ENCODE peak calls at places on chromosomes 13 and 19, in six cellular contexts. A is transverse colon, D is IMR-90, C is cardiac muscle cell, W is AG10803, L is lower leg skin. R is an unnamed sample.

GRCh38 chr13:113732176-113732960 is 26.7 kb upstream of the TMEM255B start:
- DNase-seq in L (no peak), D (no peak), W (no peak), A (no peak), C (no peak), R (no peak)

GRCh38 chr13:107395927-107396757 is 819.2 kb downstream of the LIG4 start:
- DNase-seq in L (no peak), C (no peak), D (no peak), W (no peak), A (no peak), R (no peak)

GRCh38 chr13:48730971-48731658 is 77.4 kb downstream of the CYSLTR2 start:
- DNase-seq in W (peak), C (peak), A (no peak), L (no peak), D (peak), R (no peak)

GRCh38 chr13:95833713-95834112 is 156.8 kb downstream of the DNAJC3 start:
- DNase-seq in W (peak), A (no peak), L (no peak), D (peak), C (peak), R (no peak)

GRCh38 chr13:31749929-31750328 is 10.6 kb downstream of the RXFP2 start:
- DNase-seq in W (peak), L (peak), C (peak), A (no peak), D (peak), R (no peak)

GRCh38 chr19:4474504-4475136 is 2.5 kb downstream of the HDGFL2 start:
- DNase-seq in C (peak), W (peak), D (peak), L (no peak), A (no peak), R (no peak)

GRCh38 chr13:112839347-112840105 is 129.5 kb upstream of the MCF2L start:
- DNase-seq in D (peak), C (peak), L (no peak), A (no peak), W (peak), R (no peak)

GRCh38 chr13:32894589-32895001 is 121.6 kb upstream of the KL start:
- DNase-seq in C (peak), D (peak), W (peak), A (no peak), L (no peak), R (no peak)

GRCh38 chr19:10687518-10688288 is 13.5 kb upstream of the QTRT1 start:
- DNase-seq in D (no peak), W (no peak), C (no peak), A (no peak), L (no peak), R (no peak)

GRCh38 chr19:41860419-41861097 is 503 bp downstream of the RPS19 start:
- DNase-seq in D (no peak), W (peak), L (peak), A (no peak), C (peak), R (no peak)

GRCh38 chr19:33301900-33302174 is 497 bp downstream of the CEBPA start:
- DNase-seq in C (no peak), W (no peak), L (no peak), D (no peak), A (no peak), R (no peak)

GRCh38 chr19:3333662-3334061 is 32.7 kb upstream of the NFIC start:
- DNase-seq in D (no peak), A (no peak), L (no peak), W (no peak), C (no peak), R (no peak)

GRCh38 chr19:30064776-30065494 is 122.9 kb downstream of the URI1 start:
- DNase-seq in A (peak), C (no peak), L (no peak), D (no peak), W (no peak), R (no peak)

GRCh38 chr19:58544591-58545285 is 874 bp downstream of the TRIM28 start:
- DNase-seq in C (peak), A (no peak), L (no peak), D (peak), W (peak), R (no peak)

GRCh38 chr13:36789061-36789460 is 30.0 kb upstream of the RFXAP start:
- DNase-seq in W (no peak), L (no peak), A (no peak), C (no peak), D (peak), R (no peak)

GRCh38 chr19:39196320-39196719 is 444 bp upstream of the NCCRP1 start:
- DNase-seq in C (no peak), A (no peak), D (no peak), L (no peak), W (no peak), R (no peak)

GRCh38 chr13:22926176-22927007 is 254.4 kb upstream of the SGCG start:
- DNase-seq in L (peak), A (peak), C (peak), W (peak), D (no peak), R (no peak)

GRCh38 chr13:34300559-34300958 is 482.6 kb downstream of the RFC3 start:
- DNase-seq in C (no peak), W (no peak), A (no peak), D (no peak), L (no peak), R (no peak)

GRCh38 chr13:110907951-110908898 is 6.6 kb downstream of the ANKRD10 start:
- DNase-seq in A (peak), W (peak), L (no peak), D (peak), C (peak), R (no peak)

GRCh38 chr13:98975822-98976261 is 2.0 kb downstream of the DOCK9 start:
- DNase-seq in C (peak), D (no peak), W (peak), L (no peak), A (no peak), R (no peak)

GRCh38 chr19:47228168-47228936 is 2.6 kb downstream of the BBC3 start:
- DNase-seq in C (no peak), W (peak), L (peak), A (peak), D (peak), R (peak)

GRCh38 chr19:31145021-31145420 is 204.2 kb downstream of the TSHZ3 start:
- DNase-seq in C (no peak), D (no peak), A (no peak), W (no peak), L (no peak), R (no peak)

GRCh38 chr13:99977912-99978780 is 3.4 kb upstream of the ZIC2 start:
- DNase-seq in L (no peak), C (no peak), D (no peak), A (no peak), W (no peak), R (no peak)

GRCh38 chr19:6720369-6721112 is at the start of gene C3:
- DNase-seq in A (no peak), D (peak), C (peak), W (peak), L (peak), R (no peak)

GRCh38 chr13:25752957-25753540 is 298.8 kb downstream of the SHISA2 start:
- DNase-seq in C (peak), D (peak), L (peak), W (peak), A (peak), R (no peak)

GRCh38 chr13:45601680-45602079 is 13.9 kb downstream of the ERICH6B start:
- DNase-seq in C (no peak), D (no peak), A (no peak), W (no peak), L (no peak), R (no peak)

GRCh38 chr13:39779337-39780270 is 124.1 kb downstream of the COG6 start:
- DNase-seq in C (peak), W (peak), L (no peak), A (no peak), D (peak), R (peak)

GRCh38 chr19:6090634-6091033 is 19.7 kb downstream of the RFX2 start:
- DNase-seq in A (no peak), W (no peak), D (no peak), C (no peak), L (no peak), R (no peak)

GRCh38 chr19:47155141-47155540 is 24.5 kb downstream of the SAE1 start:
- DNase-seq in W (peak), C (peak), D (no peak), L (no peak), A (peak), R (no peak)

GRCh38 chr13:112172641-112173171 is 105.8 kb downstream of the SOX1 start:
- DNase-seq in C (no peak), A (no peak), D (no peak), L (no peak), W (no peak), R (no peak)

GRCh38 chr19:2461751-2462634 is 5.2 kb upstream of the LMNB2 start:
- DNase-seq in C (peak), D (peak), W (peak), A (peak), L (no peak), R (peak)

GRCh38 chr13:36282818-36283432 is 14.7 kb downstream of the CCDC169 start:
- DNase-seq in D (peak), L (no peak), A (no peak), C (peak), W (peak), R (no peak)

GRCh38 chr13:40186636-40187323 is 479.7 kb downstream of the FOXO1 start:
- DNase-seq in W (no peak), D (no peak), C (no peak), A (no peak), L (no peak), R (no peak)

GRCh38 chr13:25051065-25051464 is 44.9 kb upstream of the PABPC3 start:
- DNase-seq in L (no peak), A (no peak), C (no peak), D (no peak), W (no peak), R (no peak)

GRCh38 chr13:28658539-28658795 is 463 bp upstream of the POMP start:
- DNase-seq in L (no peak), C (peak), W (peak), D (no peak), A (no peak), R (no peak)

DNA sequence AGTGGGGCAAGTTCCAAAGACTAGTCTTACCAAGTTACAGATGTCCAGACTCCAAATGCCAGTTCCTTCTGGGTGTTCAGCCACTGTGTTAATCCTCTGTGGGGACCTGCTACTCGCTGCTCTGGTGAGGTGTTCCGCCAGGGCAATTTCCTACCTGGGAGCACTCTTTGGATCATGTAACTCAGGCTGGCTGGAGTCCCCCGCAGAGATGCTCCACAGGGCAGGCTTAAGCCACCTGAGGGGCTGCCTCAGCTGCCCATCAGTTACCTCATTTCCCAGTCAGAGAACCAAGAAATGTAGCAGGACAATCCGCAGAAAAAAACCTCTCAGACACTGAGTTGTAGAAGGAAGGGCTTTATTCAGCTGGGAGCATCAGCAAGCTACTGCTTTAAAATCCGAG is 133.8 kb downstream of the ZNF737 start:
- DNase-seq in C (no peak), L (no peak), D (no peak), A (no peak), W (no peak), R (no peak)
- H3K4me3 ChIP-seq in C (no peak), L (no peak), D (no peak), A (no peak), W (no peak), R (no peak)

DNA sequence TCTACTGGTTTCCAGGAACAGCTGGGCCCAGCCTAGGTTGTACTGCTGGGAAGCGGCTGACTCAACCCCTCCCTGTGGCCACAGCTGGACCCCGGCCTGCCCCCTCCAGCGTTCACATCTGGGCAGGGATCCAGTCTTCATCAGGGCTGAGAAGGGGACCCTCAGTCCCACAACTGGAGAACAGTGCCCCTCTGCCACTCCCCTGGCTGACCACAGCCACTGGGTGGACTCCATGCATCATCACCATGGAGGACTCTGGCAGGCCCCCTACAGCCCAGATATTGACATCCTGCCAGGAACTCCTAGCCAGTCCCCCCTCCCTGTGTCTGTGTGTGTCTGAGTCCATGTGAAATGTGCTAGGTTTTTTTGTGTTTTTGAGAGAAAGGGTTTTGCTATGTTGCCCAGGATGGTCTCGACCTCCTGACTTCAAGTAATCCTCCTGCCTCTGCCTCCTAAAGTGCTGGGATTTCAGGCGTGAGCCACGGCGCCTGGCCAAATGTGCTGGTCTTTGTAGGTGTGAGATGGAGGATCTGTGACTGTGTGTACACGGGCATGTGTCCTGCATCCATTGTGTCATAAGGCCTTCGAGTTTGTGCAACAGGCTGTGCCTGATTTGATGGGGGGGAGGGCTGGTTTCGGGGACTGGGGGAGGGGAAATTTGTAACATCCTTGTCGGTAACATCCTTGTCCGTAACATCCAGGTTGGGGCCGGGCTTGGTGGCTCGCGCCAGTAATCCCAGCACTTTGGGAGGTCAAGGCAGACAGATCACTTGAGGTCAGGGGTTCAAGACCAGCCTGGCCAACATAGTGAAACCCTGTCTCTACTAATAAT is 4.0 kb upstream of the HOOK2 start:
- DNase-seq in L (no peak), C (peak), A (peak), D (peak), W (peak), R (no peak)
- H3K4me3 ChIP-seq in L (no peak), C (no peak), A (no peak), D (no peak), W (peak), R (no peak)

DNA sequence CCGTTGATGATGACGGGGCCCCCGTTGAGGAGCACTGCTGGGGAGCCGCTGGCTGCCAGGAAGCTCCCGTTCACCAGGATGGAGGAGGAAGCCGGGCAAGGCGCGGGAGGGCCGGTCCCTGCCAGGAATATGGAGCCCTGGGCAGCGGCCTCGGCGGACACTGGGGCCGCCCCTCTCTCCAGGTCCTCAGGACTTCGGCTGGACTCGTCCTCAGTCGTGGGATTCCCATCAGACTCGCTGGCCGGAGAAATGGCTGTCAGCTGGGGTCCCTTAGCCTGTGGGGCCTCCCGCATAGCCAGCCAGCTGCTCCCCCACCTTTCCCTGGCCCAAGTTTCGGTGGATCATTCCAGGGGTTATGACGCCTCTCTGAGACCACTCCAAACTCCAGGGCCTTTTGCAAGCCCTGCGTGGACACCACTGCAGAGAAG is 2.1 kb downstream of the SIX5 start:
- DNase-seq in A (no peak), L (peak), C (no peak), W (no peak), D (peak), R (no peak)
- H3K4me3 ChIP-seq in A (peak), L (peak), C (peak), W (peak), D (peak), R (no peak)

DNA sequence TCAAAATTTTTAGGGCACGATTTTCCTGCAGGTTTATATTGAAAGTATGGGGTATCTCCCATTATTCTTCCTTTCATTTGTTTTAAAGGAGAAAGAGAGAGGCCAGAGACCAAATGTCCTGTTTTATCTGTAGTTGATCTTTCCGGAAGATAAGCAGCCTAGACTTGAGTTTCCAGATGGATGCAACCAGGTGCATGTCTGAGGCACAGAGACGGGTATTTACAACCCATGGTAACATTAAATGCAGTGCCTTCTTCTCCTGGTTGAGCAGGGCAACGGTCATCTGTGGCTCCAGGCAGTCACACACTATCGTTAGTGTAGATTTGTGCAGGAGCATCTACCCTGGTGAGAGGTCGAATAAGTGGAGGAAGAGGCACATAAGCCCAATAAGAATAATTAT is 1507.1 kb downstream of the UQCRFS1 start:
- DNase-seq in D (no peak), C (no peak), A (no peak), W (no peak), L (no peak), R (no peak)
- H3K4me3 ChIP-seq in D (no peak), C (no peak), A (no peak), W (no peak), L (no peak), R (no peak)

GRCh38 chr19:43462887-43463380 is 2.5 kb downstream of the LYPD3 start:
- DNase-seq in C (no peak), A (no peak), L (no peak), D (no peak), W (no peak), R (no peak)
- H3K4me3 ChIP-seq in C (peak), A (peak), L (peak), D (peak), W (peak), R (peak)

GRCh38 chr13:91482427-91482826 is 84.0 kb downstream of the GPC5 start:
- DNase-seq in D (no peak), W (no peak), L (no peak), C (no peak), A (no peak), R (no peak)
- H3K4me3 ChIP-seq in D (no peak), W (no peak), L (no peak), C (no peak), A (no peak), R (no peak)

GRCh38 chr13:44156294-44156658 is 217.3 kb upstream of the SERP2 start:
- DNase-seq in W (no peak), L (no peak), A (no peak), D (no peak), C (no peak), R (no peak)

GRCh38 chr13:44158055-44158655 is 215.5 kb upstream of the SERP2 start:
- DNase-seq in D (no peak), L (no peak), C (no peak), A (no peak), W (no peak), R (no peak)

GRCh38 chr13:44157614-44158013 is 216.0 kb upstream of the SERP2 start:
- DNase-seq in C (peak), W (peak), L (no peak), A (no peak), D (no peak), R (no peak)

GRCh38 chr13:44153536-44153935 is 220.1 kb upstream of the SERP2 start:
- DNase-seq in L (no peak), C (no peak), W (no peak), A (no peak), D (no peak), R (no peak)

GRCh38 chr13:44155422-44156293 is 218.0 kb upstream of the SERP2 start:
- DNase-seq in L (peak), D (peak), W (peak), C (peak), A (peak), R (no peak)
- H3K4me3 ChIP-seq in L (no peak), D (peak), W (peak), C (no peak), A (no peak), R (no peak)

DNA sequence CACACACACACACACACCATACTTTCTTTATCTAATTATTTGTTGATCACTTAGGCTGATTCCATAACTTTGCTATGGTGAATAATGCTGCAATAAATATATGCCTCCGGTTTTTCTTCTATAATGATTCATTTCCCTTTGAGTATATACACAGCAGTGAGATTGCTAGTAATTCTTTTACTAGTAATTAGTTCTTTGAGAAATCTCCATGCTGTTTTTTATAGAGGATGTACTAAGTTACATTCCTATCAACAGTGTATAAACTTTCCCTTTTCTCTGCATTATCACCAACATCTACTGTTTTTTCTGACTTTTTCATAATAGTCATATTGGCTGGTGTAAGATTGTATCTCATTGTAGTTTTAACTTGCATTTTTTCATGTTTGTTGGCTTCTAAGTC is 1405.1 kb downstream of the PCDH9 start:
- DNase-seq in L (no peak), C (no peak), A (no peak), W (no peak), D (no peak), R (no peak)
- H3K4me3 ChIP-seq in L (no peak), C (no peak), A (no peak), W (no peak), D (no peak), R (no peak)

DNA sequence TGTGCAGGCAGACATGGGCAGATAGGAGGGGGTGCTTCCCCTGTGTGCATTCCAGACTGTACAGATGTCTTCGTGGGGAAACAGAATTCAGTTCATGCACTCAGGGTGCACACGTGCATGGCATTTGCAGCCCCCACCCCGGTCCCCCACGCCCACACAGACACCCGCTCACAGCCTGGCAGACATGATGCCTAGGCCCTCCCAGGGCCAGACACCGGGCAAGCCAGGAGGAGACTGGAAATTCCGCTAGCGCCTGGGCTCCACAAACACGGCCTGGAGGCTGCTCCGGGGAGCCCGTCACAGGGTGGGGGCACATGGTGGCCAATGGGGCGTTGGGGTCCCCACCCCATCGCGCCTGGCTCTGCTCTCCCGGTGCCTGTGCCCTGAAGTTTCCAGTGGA is 3.5 kb downstream of the CILP2 start:
- DNase-seq in D (no peak), L (no peak), C (no peak), W (no peak), A (no peak), R (no peak)
- H3K4me3 ChIP-seq in D (no peak), L (no peak), C (no peak), W (no peak), A (no peak), R (peak)